ENCODE peak calls at places on chromosomes 12 and 14, in seven cellular contexts. E, I, T, W, O, Q and X are unnamed samples.

GRCh38 chr12:77104792-77105191 is 39.4 kb upstream of the E2F7 start:
- DNase-seq in T (no peak), I (no peak), Q (no peak), O (peak), W (no peak), E (peak), X (no peak)

GRCh38 chr12:130418261-130418660 is 80.6 kb downstream of the PIWIL1 start:
- DNase-seq in T (no peak), Q (no peak), W (no peak), O (no peak), I (no peak), E (no peak), X (no peak)

GRCh38 chr12:50482566-50482965 is 22.2 kb upstream of the DIP2B start:
- DNase-seq in O (peak), Q (no peak), T (no peak), E (no peak), I (no peak), W (no peak), X (no peak)

GRCh38 chr12:92608418-92609091 is 94.2 kb upstream of the PLEKHG7 start:
- DNase-seq in O (peak), W (peak), Q (peak), E (peak), I (peak), T (peak), X (peak)

GRCh38 chr12:356276-356988 is 32.7 kb downstream of the KDM5A start:
- DNase-seq in E (no peak), I (no peak), T (no peak), W (no peak), Q (no peak), O (no peak), X (no peak)

GRCh38 chr12:73529231-73529630 is 1008.4 kb upstream of the ATXN7L3B start:
- DNase-seq in W (no peak), Q (no peak), I (no peak), E (no peak), T (no peak), O (peak), X (no peak)

GRCh38 chr14:23154876-23155587 is 28.4 kb downstream of the SLC7A8 start:
- DNase-seq in T (peak), O (peak), I (peak), Q (no peak), E (no peak), W (no peak), X (peak)

GRCh38 chr14:40229676-40230075 is 797.4 kb upstream of the FBXO33 start:
- DNase-seq in Q (no peak), W (no peak), I (no peak), O (peak), T (no peak), E (no peak), X (no peak)

GRCh38 chr12:92556622-92557421 is 146.0 kb upstream of the PLEKHG7 start:
- DNase-seq in W (no peak), E (no peak), T (no peak), Q (no peak), I (no peak), O (no peak), X (no peak)

GRCh38 chr12:64160021-64160717 is 61.9 kb downstream of the KICS2 start:
- DNase-seq in E (no peak), Q (no peak), I (no peak), T (no peak), W (no peak), O (peak), X (no peak)

GRCh38 chr12:12713932-12714275 is 3.3 kb upstream of the CDKN1B start:
- DNase-seq in Q (no peak), I (no peak), W (no peak), O (no peak), E (no peak), T (no peak), X (no peak)

GRCh38 chr12:44224399-44224798 is 388.5 kb downstream of the TMEM117 start:
- DNase-seq in E (no peak), I (no peak), O (no peak), T (no peak), W (no peak), Q (no peak), X (no peak)

GRCh38 chr12:75970310-75970709 is 61.3 kb downstream of the PHLDA1 start:
- DNase-seq in Q (no peak), E (no peak), T (no peak), O (no peak), W (no peak), I (no peak), X (no peak)

GRCh38 chr14:99790201-99790977 is 2.8 kb upstream of the EML1 start:
- DNase-seq in Q (no peak), E (no peak), I (no peak), O (no peak), T (no peak), W (no peak), X (no peak)

GRCh38 chr12:130696377-130696776 is 19.7 kb downstream of the RIMBP2 start:
- DNase-seq in O (no peak), W (no peak), E (no peak), T (no peak), Q (no peak), I (no peak), X (no peak)

GRCh38 chr12:104321949-104322348 is 18.4 kb downstream of the EID3 start:
- DNase-seq in T (no peak), I (no peak), Q (no peak), E (no peak), W (no peak), O (no peak), X (no peak)

GRCh38 chr14:30193056-30193455 is 265.4 kb upstream of the PRKD1 start:
- DNase-seq in Q (no peak), E (no peak), O (no peak), I (no peak), T (no peak), W (no peak), X (no peak)

GRCh38 chr12:1768585-1768984 is 51.8 kb upstream of the LRTM2 start:
- DNase-seq in O (no peak), E (no peak), Q (no peak), T (no peak), I (no peak), W (no peak), X (no peak)

GRCh38 chr14:96274122-96274910 is 18.3 kb downstream of the BDKRB1 start:
- DNase-seq in T (no peak), E (no peak), Q (no peak), W (no peak), O (no peak), I (no peak), X (peak)

GRCh38 chr12:65658360-65658759 is 165.9 kb upstream of the HMGA2 start:
- DNase-seq in T (no peak), W (no peak), E (no peak), Q (no peak), I (no peak), O (no peak), X (no peak)

GRCh38 chr12:13534645-13535398 is 338.3 kb downstream of the EMP1 start:
- DNase-seq in T (peak), W (peak), E (peak), I (peak), Q (peak), O (peak), X (peak)

GRCh38 chr14:24690492-24690891 is 56.5 kb upstream of the GZMB start:
- DNase-seq in Q (peak), E (no peak), O (no peak), T (peak), W (peak), I (peak), X (no peak)

GRCh38 chr14:61562321-61563161 is 132.8 kb upstream of the HIF1A start:
- DNase-seq in W (no peak), E (peak), T (no peak), I (no peak), O (peak), Q (no peak), X (peak)

GRCh38 chr14:69312608-69313007 is 52.6 kb downstream of the GALNT16 start:
- DNase-seq in O (no peak), I (no peak), E (no peak), T (no peak), Q (no peak), W (no peak), X (no peak)

GRCh38 chr12:12954878-12955625 is 3.1 kb upstream of the GPRC5D start:
- DNase-seq in O (no peak), E (no peak), I (no peak), T (no peak), W (no peak), Q (no peak), X (no peak)

GRCh38 chr12:125683748-125684381 is 618.6 kb downstream of the AACS start:
- DNase-seq in I (peak), E (no peak), W (no peak), O (no peak), Q (peak), T (peak), X (peak)

GRCh38 chr12:666766-667308 is 3.6 kb upstream of the NINJ2 start:
- DNase-seq in W (no peak), Q (no peak), I (peak), T (no peak), O (peak), E (no peak), X (no peak)

GRCh38 chr14:76396714-76397187 is 20.8 kb downstream of the ESRRB start:
- DNase-seq in Q (no peak), O (no peak), I (no peak), E (no peak), T (no peak), W (no peak), X (no peak)

GRCh38 chr12:28781671-28782652 is 367.1 kb upstream of the FAR2 start:
- DNase-seq in E (no peak), T (no peak), Q (no peak), O (peak), I (no peak), W (no peak), X (no peak)

GRCh38 chr12:49853671-49854070 is 10.8 kb upstream of the BCDIN3D start:
- DNase-seq in O (no peak), E (no peak), T (no peak), I (no peak), W (no peak), Q (no peak), X (no peak)

GRCh38 chr12:6866920-6867406 is 368 bp upstream of the TPI1 start:
- DNase-seq in Q (no peak), T (no peak), I (no peak), O (peak), W (no peak), E (no peak), X (no peak)
- TF ChIP-seq EZH2phosphoT487 in Q (no peak), T (no peak), I (peak), O (no peak), W (no peak), E (no peak), X (no peak)

GRCh38 chr14:104936361-104937155 is 11.9 kb downstream of the PLD4 start:
- DNase-seq in W (no peak), E (no peak), I (no peak), O (no peak), T (no peak), Q (no peak), X (no peak)
- TF ChIP-seq CTCF in W (no peak), E (no peak), I (no peak), O (no peak), T (peak), Q (no peak), X (no peak)

DNA sequence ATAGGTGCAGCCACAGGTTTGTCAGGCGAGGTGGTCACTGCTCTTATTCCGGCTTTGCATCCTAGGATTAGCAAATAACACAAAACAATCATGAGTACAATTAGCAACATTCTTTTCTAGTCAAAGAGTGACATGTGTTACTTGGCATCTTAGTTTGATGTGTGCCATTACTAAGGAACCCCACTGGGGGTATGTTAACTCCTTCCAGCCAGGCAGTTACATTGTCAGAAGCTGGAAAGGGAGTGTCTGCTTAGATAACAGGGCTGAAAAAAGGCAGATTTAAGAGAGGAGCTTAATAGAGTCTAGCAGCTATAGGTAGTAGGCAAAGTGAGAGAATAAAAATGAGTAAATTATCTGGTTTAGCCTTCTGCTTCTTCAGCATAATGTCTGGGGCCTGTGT is 30.5 kb upstream of the METAP2 start:
- DNase-seq in E (no peak), W (no peak), T (peak), Q (peak), I (peak), O (no peak), X (no peak)
- TF ChIP-seq EZH2phosphoT487 in E (no peak), W (no peak), T (no peak), Q (no peak), I (peak), O (no peak), X (no peak)

DNA sequence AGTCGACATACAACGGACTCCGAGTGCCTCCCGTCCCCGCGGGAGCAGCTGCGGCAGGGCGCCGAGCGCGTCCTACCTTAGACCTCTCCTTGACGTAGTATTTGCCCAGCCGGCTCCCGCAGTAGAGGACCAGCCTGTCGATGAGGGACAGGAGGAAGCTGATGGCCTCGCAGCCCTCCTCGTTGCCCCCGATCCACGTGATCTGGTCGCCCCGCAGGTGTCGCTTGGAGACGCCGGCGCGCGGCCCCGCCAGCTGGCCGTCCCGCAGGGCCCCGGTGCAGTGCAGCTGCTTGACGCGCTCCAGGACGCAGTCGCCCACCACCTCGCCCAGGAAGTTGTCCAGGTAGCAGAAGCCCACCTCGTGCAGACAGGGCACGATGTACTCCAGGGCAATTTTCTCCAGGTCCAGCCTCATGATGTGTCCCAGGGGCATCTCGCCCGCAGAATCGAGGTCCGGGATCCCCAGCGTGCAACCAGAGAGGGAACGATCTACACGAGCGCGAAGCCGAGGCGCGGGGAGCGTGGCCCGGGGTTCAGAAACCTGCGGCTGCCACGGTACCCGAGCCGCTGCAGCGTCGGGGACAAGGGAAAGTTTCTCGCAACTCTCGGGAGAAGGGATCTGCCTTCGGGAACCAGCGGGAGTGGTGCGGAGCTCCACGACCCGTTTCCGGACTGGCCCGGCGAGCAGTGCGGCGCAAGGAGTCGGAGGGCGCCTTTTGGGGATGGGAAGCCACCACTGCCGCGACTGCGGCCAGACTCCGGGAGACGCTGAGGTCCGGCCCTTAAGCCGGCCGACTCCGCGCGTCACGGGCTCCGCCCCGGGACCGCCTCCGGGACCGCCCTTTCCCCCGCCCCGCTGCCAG is at the start of gene EGLN3:
- DNase-seq in O (peak), T (peak), E (peak), Q (no peak), I (peak), W (peak), X (peak)
- TF ChIP-seq CTCF in O (no peak), T (no peak), E (no peak), Q (no peak), I (no peak), W (no peak), X (no peak)

GRCh38 chr12:117889098-117889497 is 79.7 kb downstream of the KSR2 start:
- DNase-seq in W (no peak), I (no peak), O (no peak), Q (peak), E (no peak), T (no peak), X (no peak)
- TF ChIP-seq EZH2phosphoT487 in W (no peak), I (no peak), O (no peak), Q (no peak), E (no peak), T (no peak), X (no peak)

GRCh38 chr12:113463746-113464743 is 7.6 kb downstream of the LHX5 start:
- DNase-seq in Q (no peak), T (peak), O (peak), W (no peak), E (no peak), I (peak), X (no peak)

GRCh38 chr12:113462880-113463745 is 8.6 kb downstream of the LHX5 start:
- DNase-seq in E (no peak), O (no peak), Q (no peak), W (no peak), I (peak), T (peak), X (no peak)

GRCh38 chr12:113466770-113467153 is 4.9 kb downstream of the LHX5 start:
- DNase-seq in O (no peak), E (no peak), T (no peak), W (no peak), I (no peak), Q (no peak), X (no peak)

GRCh38 chr12:113465808-113466769 is 5.6 kb downstream of the LHX5 start:
- DNase-seq in T (peak), I (peak), W (no peak), E (no peak), Q (no peak), O (peak), X (no peak)

DNA sequence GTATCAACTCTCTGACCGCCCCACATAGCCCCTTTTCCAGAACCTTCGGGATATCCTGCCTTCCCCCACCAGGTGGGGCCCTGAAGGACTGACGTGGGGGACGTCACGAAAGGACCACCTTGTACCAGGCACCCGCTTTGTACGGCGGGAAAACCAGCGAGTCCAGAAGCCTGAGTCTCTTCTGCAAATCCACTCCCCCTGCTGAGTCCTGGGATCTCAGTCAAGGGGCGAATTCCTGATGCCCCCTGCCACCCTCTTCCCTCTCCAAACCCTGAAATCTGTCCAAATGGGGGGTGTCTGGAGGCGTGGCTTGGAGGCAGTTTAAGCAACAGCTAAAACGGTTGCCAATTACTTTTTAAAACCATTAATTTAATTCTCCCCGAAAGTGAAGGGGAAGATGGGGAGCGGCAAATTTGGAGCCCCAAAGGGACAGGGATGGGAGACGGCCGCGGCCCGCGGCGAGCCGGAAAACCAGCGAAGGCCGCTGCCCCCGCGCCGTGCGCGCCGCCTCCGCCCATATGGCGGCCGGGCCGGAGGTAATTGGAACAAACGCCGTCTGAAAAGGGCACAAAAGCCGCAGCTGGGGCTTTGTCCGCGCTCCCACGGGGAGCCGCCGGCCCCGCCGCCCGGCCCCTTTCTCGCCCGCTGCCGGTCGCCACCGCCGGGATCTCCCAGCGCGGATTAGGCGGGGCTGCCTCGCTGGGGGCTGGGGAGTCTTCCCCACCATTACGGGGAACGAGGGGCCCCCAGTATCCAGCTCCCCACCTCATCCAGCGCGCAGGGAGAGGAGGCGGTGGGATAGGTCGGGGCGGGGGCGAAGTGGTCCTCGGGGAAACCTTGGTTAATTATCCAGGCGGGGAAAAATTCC is 6.6 kb downstream of the LHX5 start:
- DNase-seq in Q (no peak), T (peak), I (peak), O (no peak), E (no peak), W (no peak), X (no peak)
- TF ChIP-seq CTCF in Q (no peak), T (peak), I (peak), O (no peak), E (no peak), W (no peak), X (no peak)

GRCh38 chr14:67270933-67271332 is 29.7 kb downstream of the PALS1 start:
- DNase-seq in E (no peak), W (no peak), T (no peak), I (no peak), Q (no peak), O (no peak), X (no peak)

GRCh38 chr14:67280506-67280905 is 39.3 kb downstream of the PALS1 start:
- DNase-seq in Q (no peak), T (no peak), W (no peak), O (no peak), I (no peak), E (no peak), X (no peak)

GRCh38 chr14:67270354-67270753 is 29.1 kb downstream of the PALS1 start:
- DNase-seq in I (no peak), Q (no peak), E (no peak), O (no peak), T (no peak), W (no peak), X (no peak)

DNA sequence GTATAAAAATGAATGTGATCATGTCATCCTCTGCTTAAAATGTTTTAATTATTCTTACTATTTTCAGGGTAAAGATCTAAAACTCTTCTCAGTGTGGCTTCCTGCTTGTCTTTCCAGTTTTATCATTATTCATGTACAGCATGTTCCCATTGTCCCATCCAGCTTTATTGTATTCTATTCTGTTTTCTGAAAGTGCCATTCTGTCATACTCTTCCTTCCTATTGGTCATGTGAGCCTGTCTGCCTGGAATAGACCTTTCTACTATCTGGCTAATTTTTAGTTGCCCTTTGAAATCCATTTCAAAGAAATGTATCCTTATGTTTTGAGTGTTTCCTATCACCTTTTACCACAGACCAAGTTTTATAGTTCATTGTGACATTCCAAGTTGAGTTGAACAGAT is 34.9 kb downstream of the PALS1 start:
- DNase-seq in Q (no peak), O (no peak), W (no peak), I (no peak), T (no peak), E (no peak), X (no peak)
- TF ChIP-seq EZH2phosphoT487 in Q (no peak), O (no peak), W (no peak), I (no peak), T (no peak), E (no peak), X (no peak)

GRCh38 chr14:26163761-26164160 is 434.1 kb downstream of the NOVA1 start:
- DNase-seq in I (peak), E (no peak), W (no peak), O (peak), T (peak), Q (no peak), X (peak)
- TF ChIP-seq CTCF in I (peak), E (no peak), W (no peak), O (peak), T (peak), Q (peak), X (peak)

GRCh38 chr12:88952543-88952942 is 372.3 kb upstream of the KITLG start:
- DNase-seq in Q (no peak), E (peak), T (no peak), W (no peak), I (no peak), O (peak), X (peak)
- TF ChIP-seq EZH2phosphoT487 in Q (no peak), E (no peak), T (no peak), W (no peak), I (no peak), O (no peak), X (no peak)